ENCODE peak calls at places on chromosomes 1 and 21, in four cellular contexts. One of them, this sample, is unnamed. For H3K4me1 and H3K9me3, the result is how much of the 10 kb centered on the place peaks cover.

GRCh38 chr1:191320062-191320461 is 838.2 kb upstream of the RGS18 start:
- DNase-seq in effector memory CD4-positive, alpha-beta T cell: no peak
- DNase-seq in right atrium auricular region: no peak
- DNase-seq in neuronal stem cell: no peak
- DNase-seq in this sample: no peak

GRCh38 chr1:186476306-186477040 is 15.6 kb upstream of the PDC start:
- DNase-seq in neuronal stem cell: no peak
- DNase-seq in right atrium auricular region: no peak
- DNase-seq in effector memory CD4-positive, alpha-beta T cell: no peak
- DNase-seq in this sample: no peak

GRCh38 chr1:9996624-9997582 is at the start of gene RBP7:
- DNase-seq in effector memory CD4-positive, alpha-beta T cell: no peak
- DNase-seq in neuronal stem cell: peak
- DNase-seq in right atrium auricular region: no peak
- DNase-seq in this sample: no peak

GRCh38 chr1:155308493-155309422 is at the start of gene FDPS:
- DNase-seq in effector memory CD4-positive, alpha-beta T cell: peak
- DNase-seq in right atrium auricular region: peak
- DNase-seq in neuronal stem cell: peak
- DNase-seq in this sample: peak

GRCh38 chr21:31251686-31252085 is 92.4 kb downstream of the TIAM1 start:
- DNase-seq in effector memory CD4-positive, alpha-beta T cell: no peak
- DNase-seq in right atrium auricular region: no peak
- DNase-seq in neuronal stem cell: no peak
- DNase-seq in this sample: no peak

GRCh38 chr21:44940116-44940631 is 345 bp downstream of the SLX9 start:
- DNase-seq in neuronal stem cell: no peak
- DNase-seq in effector memory CD4-positive, alpha-beta T cell: no peak
- DNase-seq in right atrium auricular region: no peak
- DNase-seq in this sample: no peak

GRCh38 chr1:98342556-98342955 is 319.0 kb upstream of the SNX7 start:
- DNase-seq in right atrium auricular region: no peak
- DNase-seq in neuronal stem cell: no peak
- DNase-seq in effector memory CD4-positive, alpha-beta T cell: no peak
- DNase-seq in this sample: no peak

GRCh38 chr1:219317762-219318353 is 144.2 kb downstream of the LYPLAL1 start:
- DNase-seq in effector memory CD4-positive, alpha-beta T cell: no peak
- DNase-seq in neuronal stem cell: no peak
- DNase-seq in right atrium auricular region: no peak
- DNase-seq in this sample: no peak

GRCh38 chr21:38807481-38807880 is 1.8 kb downstream of the ETS2 start:
- DNase-seq in right atrium auricular region: no peak
- DNase-seq in effector memory CD4-positive, alpha-beta T cell: no peak
- DNase-seq in neuronal stem cell: peak
- DNase-seq in this sample: no peak

GRCh38 chr21:32089771-32090170 is 189.1 kb downstream of the MIS18A start:
- DNase-seq in right atrium auricular region: no peak
- DNase-seq in effector memory CD4-positive, alpha-beta T cell: no peak
- DNase-seq in neuronal stem cell: no peak
- DNase-seq in this sample: no peak

GRCh38 chr1:246769306-246769705 is 45.1 kb downstream of the SCCPDH start:
- DNase-seq in effector memory CD4-positive, alpha-beta T cell: no peak
- DNase-seq in right atrium auricular region: peak
- DNase-seq in neuronal stem cell: no peak
- DNase-seq in this sample: no peak

GRCh38 chr1:151841141-151841540 is 1.5 kb upstream of the C2CD4D start:
- DNase-seq in neuronal stem cell: no peak
- DNase-seq in right atrium auricular region: no peak
- DNase-seq in effector memory CD4-positive, alpha-beta T cell: no peak
- DNase-seq in this sample: no peak

GRCh38 chr21:17798796-17799195 is 20.4 kb downstream of the C21orf91 start:
- DNase-seq in effector memory CD4-positive, alpha-beta T cell: no peak
- DNase-seq in right atrium auricular region: no peak
- DNase-seq in neuronal stem cell: no peak
- DNase-seq in this sample: no peak

GRCh38 chr21:26846036-26846931 is 1.1 kb upstream of the ADAMTS1 start:
- DNase-seq in effector memory CD4-positive, alpha-beta T cell: no peak
- DNase-seq in right atrium auricular region: peak
- DNase-seq in neuronal stem cell: peak
- DNase-seq in this sample: no peak

DNA sequence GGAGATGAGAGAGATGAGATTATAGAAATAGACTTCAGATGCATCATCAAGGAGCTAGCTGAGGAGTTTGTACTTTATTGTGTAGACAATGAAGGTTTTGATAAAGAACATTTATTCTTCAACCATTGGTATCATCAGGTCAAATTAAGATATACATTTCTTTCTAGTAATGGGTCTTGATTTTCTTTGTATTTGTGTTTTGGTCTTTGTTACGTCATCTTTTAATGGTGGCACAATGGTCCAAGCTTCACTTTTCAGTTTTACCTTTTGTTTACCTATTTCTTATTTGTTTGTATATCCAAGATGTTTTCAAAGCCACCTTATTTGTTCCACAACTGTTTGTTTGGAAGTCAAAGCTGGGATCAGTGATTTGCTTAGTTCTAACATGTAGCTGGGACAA is 44.5 kb downstream of the PTGFR start:
- DNase-seq in effector memory CD4-positive, alpha-beta T cell: no peak
- DNase-seq in neuronal stem cell: no peak
- DNase-seq in right atrium auricular region: no peak
- DNase-seq in this sample: no peak
- H3K4me1 ChIP-seq in effector memory CD4-positive, alpha-beta T cell: under half
- H3K4me1 ChIP-seq in neuronal stem cell: under half
- H3K4me1 ChIP-seq in right atrium auricular region: under half
- H3K4me1 ChIP-seq in this sample: under half

GRCh38 chr1:86849756-86850155 is 64.2 kb downstream of the SELENOF start:
- DNase-seq in right atrium auricular region: no peak
- DNase-seq in effector memory CD4-positive, alpha-beta T cell: no peak
- DNase-seq in neuronal stem cell: no peak
- DNase-seq in this sample: no peak
- H3K4me3 ChIP-seq in right atrium auricular region: no peak
- H3K4me3 ChIP-seq in effector memory CD4-positive, alpha-beta T cell: no peak
- H3K4me3 ChIP-seq in neuronal stem cell: no peak
- H3K4me3 ChIP-seq in this sample: no peak

DNA sequence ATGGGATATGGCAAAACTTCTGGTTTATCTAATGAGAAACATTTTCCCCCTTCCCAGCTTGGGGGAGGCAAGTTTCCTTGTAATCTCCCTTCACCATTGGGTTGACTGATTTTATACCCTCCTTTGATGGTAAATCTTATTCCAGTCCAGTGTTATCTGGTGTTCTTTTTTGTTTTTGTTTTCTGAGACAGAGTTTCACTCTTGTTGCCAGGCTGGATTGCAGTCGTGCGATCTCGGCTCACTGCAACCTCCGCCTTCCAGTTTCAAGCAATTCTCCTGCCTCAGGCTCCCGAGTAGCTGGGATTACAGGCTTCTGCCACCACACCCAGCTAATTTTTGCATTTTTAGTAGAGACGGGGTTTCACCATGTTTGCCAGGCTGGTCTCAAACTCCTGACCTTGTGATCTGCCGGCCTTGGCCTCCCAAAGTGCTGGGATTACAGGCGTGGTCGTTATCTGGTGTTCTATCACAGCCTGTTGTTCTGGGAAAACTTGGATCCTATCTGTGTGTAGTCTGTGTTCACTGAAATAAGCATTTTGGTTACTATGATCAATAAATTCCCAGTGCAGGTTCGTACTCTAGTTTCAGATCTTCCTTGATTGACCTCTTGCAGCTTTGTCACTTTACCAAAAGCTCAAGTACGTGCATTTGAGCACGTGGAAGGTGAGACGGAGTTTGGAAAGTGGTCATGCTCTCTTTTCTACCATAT is 281.1 kb downstream of the NCAM2 start:
- DNase-seq in effector memory CD4-positive, alpha-beta T cell: no peak
- DNase-seq in neuronal stem cell: no peak
- DNase-seq in right atrium auricular region: no peak
- DNase-seq in this sample: no peak
- H3K9me3 ChIP-seq in effector memory CD4-positive, alpha-beta T cell: under half
- H3K9me3 ChIP-seq in neuronal stem cell: under half
- H3K9me3 ChIP-seq in right atrium auricular region: under half
- H3K9me3 ChIP-seq in this sample: under half

GRCh38 chr1:203264052-203264501 is 34.6 kb upstream of the CHIT1 start:
- DNase-seq in effector memory CD4-positive, alpha-beta T cell: no peak
- DNase-seq in neuronal stem cell: no peak
- DNase-seq in right atrium auricular region: no peak
- DNase-seq in this sample: no peak

GRCh38 chr1:203267347-203267846 is 37.9 kb upstream of the BTG2 start:
- DNase-seq in right atrium auricular region: peak
- DNase-seq in neuronal stem cell: peak
- DNase-seq in effector memory CD4-positive, alpha-beta T cell: peak
- DNase-seq in this sample: peak

GRCh38 chr1:203263496-203263895 is 34.0 kb upstream of the CHIT1 start:
- DNase-seq in effector memory CD4-positive, alpha-beta T cell: no peak
- DNase-seq in right atrium auricular region: no peak
- DNase-seq in neuronal stem cell: no peak
- DNase-seq in this sample: no peak

GRCh38 chr1:203267912-203268311 is 37.4 kb upstream of the BTG2 start:
- DNase-seq in right atrium auricular region: no peak
- DNase-seq in effector memory CD4-positive, alpha-beta T cell: no peak
- DNase-seq in neuronal stem cell: no peak
- DNase-seq in this sample: no peak

GRCh38 chr1:203265541-203265940 is 36.1 kb upstream of the CHIT1 start:
- DNase-seq in effector memory CD4-positive, alpha-beta T cell: no peak
- DNase-seq in right atrium auricular region: no peak
- DNase-seq in neuronal stem cell: no peak
- DNase-seq in this sample: no peak
- H3K4me1 ChIP-seq in effector memory CD4-positive, alpha-beta T cell: under half
- H3K4me1 ChIP-seq in right atrium auricular region: under half
- H3K4me1 ChIP-seq in neuronal stem cell: under half
- H3K4me1 ChIP-seq in this sample: under half

GRCh38 chr1:178579095-178579494 is 66.2 kb downstream of the TEX35 start:
- DNase-seq in neuronal stem cell: no peak
- DNase-seq in effector memory CD4-positive, alpha-beta T cell: no peak
- DNase-seq in right atrium auricular region: no peak
- DNase-seq in this sample: no peak

GRCh38 chr1:178578541-178578940 is 65.6 kb downstream of the TEX35 start:
- DNase-seq in effector memory CD4-positive, alpha-beta T cell: no peak
- DNase-seq in neuronal stem cell: no peak
- DNase-seq in right atrium auricular region: no peak
- DNase-seq in this sample: no peak

GRCh38 chr1:178576841-178577240 is 63.9 kb downstream of the TEX35 start:
- DNase-seq in neuronal stem cell: no peak
- DNase-seq in effector memory CD4-positive, alpha-beta T cell: no peak
- DNase-seq in right atrium auricular region: no peak
- DNase-seq in this sample: no peak

GRCh38 chr1:178579562-178579961 is 66.7 kb downstream of the TEX35 start:
- DNase-seq in right atrium auricular region: no peak
- DNase-seq in neuronal stem cell: no peak
- DNase-seq in effector memory CD4-positive, alpha-beta T cell: no peak
- DNase-seq in this sample: no peak

GRCh38 chr1:178577882-178578281 is 65.0 kb downstream of the TEX35 start:
- DNase-seq in effector memory CD4-positive, alpha-beta T cell: no peak
- DNase-seq in neuronal stem cell: no peak
- DNase-seq in right atrium auricular region: no peak
- DNase-seq in this sample: no peak
- H3K4me3 ChIP-seq in effector memory CD4-positive, alpha-beta T cell: no peak
- H3K4me3 ChIP-seq in neuronal stem cell: no peak
- H3K4me3 ChIP-seq in right atrium auricular region: no peak
- H3K4me3 ChIP-seq in this sample: no peak